ENCODE peak calls at places on chromosomes 2 and 18, in four cellular contexts. One of them, this sample, is unnamed.

GRCh38 chr18:29083545-29083944 is 906.6 kb upstream of the CDH2 start:
- DNase-seq in neural progenitor cell: peak; percentile 27
- DNase-seq in endothelial cell of umbilical vein: no peak
- DNase-seq in H9: no peak
- DNase-seq in this sample: no peak

GRCh38 chr2:42390401-42390969 is 29.5 kb upstream of the COX7A2L start:
- DNase-seq in H9: no peak
- DNase-seq in neural progenitor cell: no peak
- DNase-seq in endothelial cell of umbilical vein: no peak
- DNase-seq in this sample: no peak

GRCh38 chr2:26245810-26246209 is 1.1 kb downstream of the HADHB start:
- DNase-seq in neural progenitor cell: no peak
- DNase-seq in endothelial cell of umbilical vein: peak; percentile 27
- DNase-seq in H9: no peak
- DNase-seq in this sample: peak; percentile 53

GRCh38 chr2:158686166-158686792 is 108.8 kb upstream of the DAPL1 start:
- DNase-seq in endothelial cell of umbilical vein: no peak
- DNase-seq in neural progenitor cell: peak; percentile 6
- DNase-seq in H9: no peak
- DNase-seq in this sample: no peak

GRCh38 chr18:6058941-6059340 is 163.6 kb upstream of the TMEM200C start:
- DNase-seq in endothelial cell of umbilical vein: no peak
- DNase-seq in H9: no peak
- DNase-seq in neural progenitor cell: peak; percentile 61
- DNase-seq in this sample: no peak

GRCh38 chr2:145524836-145525235 is 1004.9 kb upstream of the ZEB2 start:
- DNase-seq in endothelial cell of umbilical vein: no peak
- DNase-seq in H9: no peak
- DNase-seq in neural progenitor cell: no peak
- DNase-seq in this sample: no peak

GRCh38 chr2:43058761-43059160 is 167.6 kb downstream of the ZFP36L2 start:
- DNase-seq in neural progenitor cell: no peak
- DNase-seq in endothelial cell of umbilical vein: no peak
- DNase-seq in H9: no peak
- DNase-seq in this sample: no peak

GRCh38 chr2:162062559-162062958 is 11.5 kb downstream of the DPP4 start:
- DNase-seq in endothelial cell of umbilical vein: no peak
- DNase-seq in H9: no peak
- DNase-seq in neural progenitor cell: no peak
- DNase-seq in this sample: no peak

GRCh38 chr2:152369176-152369860 is 34.3 kb downstream of the FMNL2 start:
- DNase-seq in neural progenitor cell: no peak
- DNase-seq in H9: no peak
- DNase-seq in endothelial cell of umbilical vein: no peak
- DNase-seq in this sample: no peak

GRCh38 chr2:55620123-55620779 is 2.8 kb upstream of the PPP4R3B start:
- DNase-seq in neural progenitor cell: peak; percentile 44
- DNase-seq in endothelial cell of umbilical vein: no peak
- DNase-seq in H9: peak; percentile 48
- DNase-seq in this sample: peak; percentile 31

GRCh38 chr2:36450466-36451196 is 95.1 kb downstream of the CRIM1 start:
- DNase-seq in endothelial cell of umbilical vein: no peak
- DNase-seq in H9: no peak
- DNase-seq in neural progenitor cell: no peak
- DNase-seq in this sample: no peak

GRCh38 chr2:196372811-196373664 is 201.7 kb upstream of the STK17B start:
- DNase-seq in H9: no peak
- DNase-seq in endothelial cell of umbilical vein: peak; percentile 80
- DNase-seq in neural progenitor cell: no peak
- DNase-seq in this sample: no peak

GRCh38 chr18:44584900-44585299 is 95.8 kb upstream of the SETBP1 start:
- DNase-seq in neural progenitor cell: no peak
- DNase-seq in endothelial cell of umbilical vein: no peak
- DNase-seq in H9: no peak
- DNase-seq in this sample: no peak

GRCh38 chr2:41495050-41495449 is 552.8 kb upstream of the PKDCC start:
- DNase-seq in H9: no peak
- DNase-seq in endothelial cell of umbilical vein: no peak
- DNase-seq in neural progenitor cell: peak; percentile 12
- DNase-seq in this sample: no peak

GRCh38 chr2:239025081-239025801 is 177.4 kb downstream of the TWIST2 start:
- DNase-seq in H9: no peak
- DNase-seq in neural progenitor cell: no peak
- DNase-seq in endothelial cell of umbilical vein: peak; percentile 50
- DNase-seq in this sample: no peak
- H3K9ac ChIP-seq in H9: no peak overlapping the region
- H3K9ac ChIP-seq in neural progenitor cell: no peak overlapping the region
- H3K9ac ChIP-seq in endothelial cell of umbilical vein: no peak overlapping the region
- H3K9ac ChIP-seq in this sample: no peak overlapping the region

GRCh38 chr2:237353207-237353606 is 60.8 kb downstream of the COL6A3 start:
- DNase-seq in endothelial cell of umbilical vein: no peak
- DNase-seq in H9: no peak
- DNase-seq in neural progenitor cell: no peak
- DNase-seq in this sample: no peak

GRCh38 chr2:237351796-237352195 is 62.2 kb downstream of the COL6A3 start:
- DNase-seq in neural progenitor cell: no peak
- DNase-seq in H9: no peak
- DNase-seq in endothelial cell of umbilical vein: no peak
- DNase-seq in this sample: no peak

GRCh38 chr2:237352279-237352845 is 61.6 kb downstream of the COL6A3 start:
- DNase-seq in neural progenitor cell: no peak
- DNase-seq in endothelial cell of umbilical vein: no peak
- DNase-seq in H9: no peak
- DNase-seq in this sample: no peak

GRCh38 chr2:237355726-237356125 is 58.2 kb downstream of the COL6A3 start:
- DNase-seq in endothelial cell of umbilical vein: no peak
- DNase-seq in neural progenitor cell: no peak
- DNase-seq in H9: no peak
- DNase-seq in this sample: no peak

DNA sequence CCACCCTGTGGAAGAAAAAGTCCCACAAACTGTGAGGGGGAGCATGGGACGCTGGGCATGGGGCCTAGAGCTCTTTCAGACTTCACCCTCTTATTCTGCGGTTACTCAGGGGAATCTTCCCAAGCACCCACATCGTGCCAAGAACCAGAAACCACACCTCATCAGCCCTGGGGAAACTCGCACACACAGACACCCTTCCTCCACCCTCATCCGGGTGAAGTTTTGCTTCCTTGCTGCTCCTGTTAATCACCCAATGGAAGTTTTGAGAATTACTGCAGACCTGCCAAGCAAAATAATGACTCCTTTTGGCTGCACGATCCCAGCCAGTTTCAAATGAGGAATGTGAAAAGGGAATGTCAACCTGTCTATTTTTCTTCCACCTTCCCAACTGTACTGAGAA is 59.0 kb downstream of the COL6A3 start:
- DNase-seq in H9: no peak
- DNase-seq in endothelial cell of umbilical vein: peak; percentile 7
- DNase-seq in neural progenitor cell: no peak
- DNase-seq in this sample: no peak
- H3K9ac ChIP-seq in H9: no peak overlapping the region
- H3K9ac ChIP-seq in endothelial cell of umbilical vein: no peak overlapping the region
- H3K9ac ChIP-seq in neural progenitor cell: no peak overlapping the region
- H3K9ac ChIP-seq in this sample: no peak overlapping the region

DNA sequence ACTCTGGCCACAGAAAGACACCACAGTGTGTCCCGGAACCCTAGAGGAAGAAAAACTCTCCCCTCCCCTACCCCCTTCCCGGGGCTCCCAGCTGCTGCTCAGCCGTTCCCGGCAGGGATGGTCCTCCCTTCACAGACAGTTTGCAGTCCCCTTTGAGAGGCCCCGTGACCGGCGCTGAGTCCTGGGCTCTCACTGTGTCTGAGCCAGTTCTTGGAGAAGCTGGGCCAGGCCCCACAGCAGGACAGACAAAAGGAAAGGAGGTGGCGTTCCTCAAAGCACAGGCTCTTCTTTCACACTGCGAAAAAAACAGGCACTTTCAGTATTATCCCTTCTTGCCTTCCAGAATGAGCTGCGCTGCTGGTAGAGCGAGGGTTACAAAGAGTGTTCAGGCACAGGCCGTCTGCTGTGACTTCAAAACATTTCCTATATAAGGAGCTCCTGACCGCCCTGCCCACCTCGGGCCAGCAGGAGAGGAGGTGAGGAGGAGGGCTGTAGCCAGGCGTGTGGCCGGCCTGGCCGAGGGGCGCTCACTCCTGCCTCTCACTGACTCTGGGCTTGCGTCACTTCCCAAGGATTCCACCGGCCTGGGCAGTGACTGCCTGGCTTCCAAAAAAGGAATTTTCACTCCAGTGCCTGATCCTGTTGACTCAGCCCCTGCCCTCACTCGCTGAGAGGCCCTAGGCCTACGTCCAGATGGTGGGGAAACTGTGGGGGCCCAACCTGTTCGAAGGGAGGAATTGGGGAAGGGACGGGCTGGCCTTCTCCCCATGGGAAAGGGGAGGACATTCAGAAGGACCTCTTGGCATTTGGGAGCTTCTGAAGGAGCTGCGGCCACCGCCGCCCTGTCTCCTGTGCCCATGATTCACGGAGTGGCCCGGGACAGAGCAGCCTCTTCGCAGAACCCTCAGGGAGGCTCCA is 24.9 kb downstream of the CIDEA start:
- DNase-seq in neural progenitor cell: peak; percentile 87
- DNase-seq in endothelial cell of umbilical vein: peak; percentile 93
- DNase-seq in H9: peak; percentile 90
- DNase-seq in this sample: no peak
- H3K9ac ChIP-seq in neural progenitor cell: no peak overlapping the region
- H3K9ac ChIP-seq in endothelial cell of umbilical vein: peak overlapping the region; percentile 82
- H3K9ac ChIP-seq in H9: peak overlapping the region; percentile 10
- H3K9ac ChIP-seq in this sample: no peak overlapping the region

GRCh38 chr2:233089851-233090250 is 29.7 kb downstream of the INPP5D start:
- DNase-seq in endothelial cell of umbilical vein: no peak
- DNase-seq in H9: no peak
- DNase-seq in neural progenitor cell: no peak
- DNase-seq in this sample: no peak

GRCh38 chr2:233085037-233085838 is 25.1 kb downstream of the INPP5D start:
- DNase-seq in endothelial cell of umbilical vein: peak; percentile 44
- DNase-seq in H9: no peak
- DNase-seq in neural progenitor cell: peak; percentile 86
- DNase-seq in this sample: no peak

GRCh38 chr2:233088598-233089345 is 28.6 kb downstream of the INPP5D start:
- DNase-seq in endothelial cell of umbilical vein: no peak
- DNase-seq in neural progenitor cell: no peak
- DNase-seq in H9: no peak
- DNase-seq in this sample: no peak

GRCh38 chr2:233085839-233086150 is 25.7 kb downstream of the INPP5D start:
- DNase-seq in H9: no peak
- DNase-seq in neural progenitor cell: no peak
- DNase-seq in endothelial cell of umbilical vein: peak; percentile 58
- DNase-seq in this sample: no peak

GRCh38 chr2:233087725-233088124 is 27.6 kb downstream of the INPP5D start:
- DNase-seq in neural progenitor cell: no peak
- DNase-seq in H9: no peak
- DNase-seq in endothelial cell of umbilical vein: no peak
- DNase-seq in this sample: no peak
- H3K9ac ChIP-seq in neural progenitor cell: no peak overlapping the region
- H3K9ac ChIP-seq in H9: no peak overlapping the region
- H3K9ac ChIP-seq in endothelial cell of umbilical vein: no peak overlapping the region
- H3K9ac ChIP-seq in this sample: no peak overlapping the region

GRCh38 chr2:118810766-118811165 is 36.7 kb downstream of the EN1 start:
- DNase-seq in neural progenitor cell: no peak
- DNase-seq in H9: no peak
- DNase-seq in endothelial cell of umbilical vein: no peak
- DNase-seq in this sample: no peak

GRCh38 chr2:118806797-118807667 is 40.4 kb downstream of the EN1 start:
- DNase-seq in endothelial cell of umbilical vein: no peak
- DNase-seq in H9: no peak
- DNase-seq in neural progenitor cell: peak; percentile 46
- DNase-seq in this sample: no peak

GRCh38 chr2:118807668-118808428 is 39.6 kb downstream of the EN1 start:
- DNase-seq in endothelial cell of umbilical vein: no peak
- DNase-seq in H9: no peak
- DNase-seq in neural progenitor cell: peak; percentile 73
- DNase-seq in this sample: no peak

GRCh38 chr2:118811514-118811913 is 35.9 kb downstream of the EN1 start:
- DNase-seq in H9: no peak
- DNase-seq in endothelial cell of umbilical vein: no peak
- DNase-seq in neural progenitor cell: no peak
- DNase-seq in this sample: no peak

DNA sequence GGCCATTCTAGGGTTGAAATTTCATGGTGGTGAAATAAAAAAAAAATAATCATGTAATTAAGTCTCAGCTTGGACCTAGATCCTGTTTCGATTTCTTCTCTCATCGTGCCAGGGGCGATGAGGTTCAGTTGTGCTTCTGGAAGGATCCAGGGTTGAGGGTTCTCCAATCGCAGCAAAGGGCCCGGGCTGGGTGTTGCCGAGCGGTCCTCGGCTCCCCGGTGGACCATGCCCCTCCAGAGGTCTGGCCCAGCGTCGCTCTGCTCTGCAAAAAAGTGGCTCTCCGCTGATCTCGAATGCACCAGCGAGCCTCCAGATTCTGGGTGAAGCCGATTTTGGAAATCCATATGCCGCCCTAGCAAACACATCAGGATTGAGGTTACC is 39.0 kb downstream of the EN1 start:
- DNase-seq in neural progenitor cell: peak; percentile 45
- DNase-seq in H9: no peak
- DNase-seq in endothelial cell of umbilical vein: no peak
- DNase-seq in this sample: no peak
- H3K9ac ChIP-seq in neural progenitor cell: no peak overlapping the region
- H3K9ac ChIP-seq in H9: no peak overlapping the region
- H3K9ac ChIP-seq in endothelial cell of umbilical vein: no peak overlapping the region
- H3K9ac ChIP-seq in this sample: no peak overlapping the region

DNA sequence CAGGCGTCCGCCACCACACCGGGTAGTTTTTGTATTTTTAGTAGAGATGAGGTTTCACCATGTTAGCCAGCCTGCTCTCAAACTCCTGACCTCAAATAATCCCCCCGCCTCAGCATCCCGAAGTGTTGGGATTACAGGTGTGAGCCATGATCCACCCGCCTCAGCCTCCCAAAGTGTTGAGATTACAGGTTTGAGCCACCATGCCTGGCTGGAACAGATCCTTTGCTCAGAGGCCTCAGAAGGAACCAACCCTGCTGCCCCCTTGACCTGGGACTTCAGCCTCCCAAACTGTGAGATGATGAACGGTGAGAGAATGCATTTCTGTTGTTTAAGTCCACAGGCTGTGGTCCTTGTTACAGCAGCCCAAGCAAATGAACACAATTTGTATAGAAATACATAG is 67.0 kb downstream of the NCAPH start:
- DNase-seq in H9: no peak
- DNase-seq in neural progenitor cell: no peak
- DNase-seq in endothelial cell of umbilical vein: no peak
- DNase-seq in this sample: no peak
- H3K9ac ChIP-seq in H9: no peak overlapping the region
- H3K9ac ChIP-seq in neural progenitor cell: no peak overlapping the region
- H3K9ac ChIP-seq in endothelial cell of umbilical vein: no peak overlapping the region
- H3K9ac ChIP-seq in this sample: no peak overlapping the region

DNA sequence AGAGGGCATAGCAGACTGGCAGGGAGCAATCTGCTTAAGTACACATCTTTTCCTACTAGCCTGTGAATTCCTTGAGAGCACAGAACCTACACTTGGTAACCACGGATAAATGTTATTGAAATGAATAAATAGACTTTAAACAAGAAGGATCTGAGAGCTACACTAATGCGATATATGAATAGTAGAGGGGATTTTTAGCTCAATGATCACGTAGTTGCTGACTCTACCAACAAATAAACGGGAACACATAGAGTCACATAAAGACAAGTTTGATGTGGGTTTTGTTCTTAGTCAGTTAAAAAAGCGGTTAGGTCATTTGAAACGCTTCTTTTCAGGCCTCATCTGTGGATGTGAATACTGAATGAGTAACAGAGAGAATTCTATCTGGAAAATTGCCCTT is 290.3 kb upstream of the CCDC68 start:
- DNase-seq in H9: no peak
- DNase-seq in neural progenitor cell: no peak
- DNase-seq in endothelial cell of umbilical vein: no peak
- DNase-seq in this sample: no peak
- H3K9ac ChIP-seq in H9: no peak overlapping the region
- H3K9ac ChIP-seq in neural progenitor cell: no peak overlapping the region
- H3K9ac ChIP-seq in endothelial cell of umbilical vein: no peak overlapping the region
- H3K9ac ChIP-seq in this sample: no peak overlapping the region

GRCh38 chr2:37764739-37765138 is 93.3 kb upstream of the CDC42EP3 start:
- DNase-seq in H9: no peak
- DNase-seq in neural progenitor cell: no peak
- DNase-seq in endothelial cell of umbilical vein: peak; percentile 36
- DNase-seq in this sample: no peak
- H3K9ac ChIP-seq in H9: no peak overlapping the region
- H3K9ac ChIP-seq in neural progenitor cell: no peak overlapping the region
- H3K9ac ChIP-seq in endothelial cell of umbilical vein: no peak overlapping the region
- H3K9ac ChIP-seq in this sample: no peak overlapping the region

This sample was measured in MM.1S.